ENCODE peak calls at places on chromosomes 2 and 18, in four cellular contexts. O is colonic mucosa; D is CD8-positive, alpha-beta memory T cell; R is GM12864. T is an unnamed sample.

GRCh38 chr18:45379903-45380302 is 235.4 kb upstream of the SLC14A2 start:
- DNase-seq in O (no peak), D (no peak), R (no peak), T (peak; percentile 17)

GRCh38 chr2:31241625-31242270 is 7.8 kb downstream of the EHD3 start:
- DNase-seq in D (no peak), O (no peak), R (no peak), T (no peak)

GRCh38 chr2:190802133-190802532 is 78.5 kb upstream of the GLS start:
- DNase-seq in R (no peak), D (no peak), O (no peak), T (no peak)

GRCh38 chr2:127829845-127830246 is 18.9 kb upstream of the WDR33 start:
- DNase-seq in O (no peak), R (peak; percentile 96), D (peak; percentile 80), T (peak; percentile 72)

GRCh38 chr2:33420726-33421125 is 55.7 kb upstream of the RASGRP3 start:
- DNase-seq in R (no peak), D (no peak), O (no peak), T (no peak)

GRCh38 chr2:119174216-119174992 is 15.9 kb upstream of the C1QL2 start:
- DNase-seq in D (peak; percentile 11), O (peak; percentile 51), R (peak; percentile 7), T (peak; percentile 27)

GRCh38 chr18:23998811-23999210 is 15.7 kb upstream of the TTC39C start:
- DNase-seq in R (no peak), O (peak; percentile 67), D (no peak), T (no peak)

GRCh38 chr18:24060644-24061043 is 46.1 kb downstream of the TTC39C start:
- DNase-seq in D (no peak), R (no peak), O (no peak), T (no peak)

GRCh38 chr18:9846162-9846915 is 39.4 kb upstream of the TXNDC2 start:
- DNase-seq in D (no peak), R (no peak), O (no peak), T (no peak)

GRCh38 chr18:44796505-44797198 is 116.0 kb downstream of the SETBP1 start:
- DNase-seq in D (no peak), O (no peak), R (no peak), T (no peak)

GRCh38 chr2:131030478-131030971 is 62.7 kb downstream of the FAM168B start:
- DNase-seq in O (no peak), D (no peak), R (no peak), T (no peak)

GRCh38 chr2:119486196-119486827 is 38.0 kb downstream of the SCTR start:
- DNase-seq in O (no peak), R (no peak), D (no peak), T (no peak)

GRCh38 chr2:157432475-157433106 is 11.3 kb downstream of the CYTIP start:
- DNase-seq in O (no peak), D (no peak), R (no peak), T (no peak)

GRCh38 chr2:48065096-48065495 is 158.8 kb upstream of the FBXO11 start:
- DNase-seq in O (no peak), R (no peak), D (no peak), T (no peak)

GRCh38 chr18:58221060-58221725 is 177.2 kb downstream of the NEDD4L start:
- DNase-seq in O (peak; percentile 85), D (no peak), R (no peak), T (no peak)

GRCh38 chr2:68362069-68362468 is 3.0 kb upstream of the PLEK start:
- DNase-seq in R (peak; percentile 82), D (peak; percentile 79), O (peak; percentile 73), T (peak; percentile 81)

GRCh38 chr2:200662727-200663126 is 76.9 kb downstream of the AOX1 start:
- DNase-seq in D (no peak), R (no peak), O (no peak), T (no peak)

DNA sequence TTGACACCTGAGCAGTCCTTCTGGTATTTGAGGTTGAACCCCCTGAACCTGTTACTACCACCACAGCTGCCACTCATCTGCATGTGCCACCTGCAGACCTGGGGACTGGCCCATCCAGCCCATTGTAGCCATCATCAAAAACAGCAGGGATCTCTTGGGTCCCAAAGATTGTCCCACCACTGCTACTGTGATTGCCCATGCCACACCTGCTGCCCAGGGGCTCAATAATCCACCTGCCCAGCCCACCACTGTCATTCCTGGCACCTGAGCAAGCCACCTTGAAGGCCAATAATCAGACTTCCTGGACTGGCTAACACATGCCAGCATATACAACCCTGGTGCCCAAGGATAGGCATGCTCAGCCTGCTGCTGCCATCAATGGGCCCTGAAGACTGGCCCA is 327.6 kb downstream of the CYRIA start:
- DNase-seq in O (no peak), R (no peak), D (no peak), T (no peak)
- H3K4me3 ChIP-seq in O (no peak overlapping the region), R (no peak overlapping the region), D (no peak overlapping the region), T (no peak overlapping the region)

GRCh38 chr2:164954186-164954585 is 1.1 kb downstream of the SLC38A11 start:
- DNase-seq in R (no peak), D (no peak), O (no peak), T (no peak)
- H3K4me3 ChIP-seq in R (no peak overlapping the region), D (no peak overlapping the region), O (no peak overlapping the region), T (no peak overlapping the region)

DNA sequence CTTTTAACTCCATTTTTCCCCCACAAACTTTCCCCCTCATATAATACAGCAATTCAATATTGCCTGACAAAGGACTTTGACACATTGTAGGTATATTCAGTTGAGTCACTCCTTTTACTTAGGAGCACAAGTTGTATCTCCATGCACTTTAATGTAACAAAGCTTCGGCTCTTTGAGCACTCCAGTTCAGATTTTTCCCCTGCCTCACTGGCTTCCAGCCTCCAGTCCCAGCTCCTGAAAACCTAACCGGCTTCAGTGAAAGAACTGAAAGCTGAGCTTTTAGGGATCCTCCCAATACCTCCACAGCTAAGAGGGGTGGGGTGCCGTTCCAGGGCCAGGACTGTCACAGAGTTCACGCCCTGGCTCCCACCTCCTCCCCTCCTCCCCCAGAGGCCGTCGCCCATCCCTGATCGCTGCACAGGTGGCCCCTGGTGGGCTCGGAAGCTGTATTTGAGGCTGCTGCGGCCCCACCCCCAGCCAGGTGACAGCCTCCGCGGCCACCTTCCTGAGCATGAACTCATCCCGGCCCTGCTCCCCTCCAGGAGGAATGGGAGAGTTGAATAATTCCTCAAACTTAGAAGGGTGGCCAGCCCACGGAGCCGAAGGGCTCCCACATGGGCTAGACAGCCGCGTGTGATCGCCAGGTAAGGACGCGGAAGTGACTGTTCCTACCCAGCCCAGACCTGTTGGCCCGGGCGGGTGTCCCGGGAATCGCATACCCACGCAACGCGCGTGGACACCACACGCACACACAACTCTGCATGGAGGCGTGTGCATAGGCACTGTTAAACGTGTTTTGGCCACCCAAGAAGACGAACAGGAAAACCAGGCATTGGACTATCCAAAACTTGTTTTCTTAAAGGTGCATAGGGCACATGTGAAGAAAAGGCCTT is 1.8 kb downstream of the MYO5B start:
- DNase-seq in O (peak; percentile 51), R (no peak), D (no peak), T (no peak)
- H3K4me3 ChIP-seq in O (peak overlapping the region; percentile 55), R (no peak overlapping the region), D (no peak overlapping the region), T (no peak overlapping the region)

DNA sequence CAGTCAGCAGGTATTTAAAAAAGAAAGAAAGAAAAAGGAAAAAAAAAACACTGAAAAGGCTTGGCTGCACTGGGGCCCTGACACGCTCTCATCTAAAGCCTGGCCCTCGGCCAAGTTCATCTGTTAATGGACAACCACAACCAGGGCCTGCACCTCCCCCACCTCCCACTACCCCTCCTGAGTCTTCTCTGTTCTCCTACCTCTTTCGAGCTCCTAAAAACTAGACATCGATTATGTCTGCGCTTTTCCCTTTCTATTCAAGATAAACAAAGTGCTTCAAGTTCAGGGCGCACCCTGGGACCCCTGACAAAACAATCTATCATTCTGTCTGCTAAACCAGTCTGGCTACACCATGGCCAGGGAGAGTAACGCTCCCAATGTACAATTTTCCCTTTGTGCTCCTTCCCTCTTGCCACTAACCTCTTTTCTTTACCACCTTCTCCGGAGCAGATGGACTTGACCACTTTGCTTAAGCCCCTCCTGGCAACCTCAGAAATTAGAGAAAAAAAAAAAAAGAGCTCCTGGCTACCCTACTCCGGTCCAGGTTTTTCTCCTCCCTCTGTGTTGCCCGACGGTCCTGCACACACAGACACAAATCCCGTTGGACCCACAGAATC is 22.7 kb downstream of the BCL11A start:
- DNase-seq in O (peak; percentile 94), D (no peak), R (no peak), T (no peak)
- H3K4me3 ChIP-seq in O (peak overlapping the region; percentile 4), D (no peak overlapping the region), R (peak overlapping the region; percentile 6), T (no peak overlapping the region)

GRCh38 chr2:71332413-71332866 is 858 bp downstream of the ZNF638 start:
- DNase-seq in R (no peak), D (no peak), O (no peak), T (no peak)

GRCh38 chr2:71331581-71332412 is at the start of gene ZNF638:
- DNase-seq in R (peak; percentile 71), O (peak; percentile 91), D (peak; percentile 92), T (peak; percentile 95)

GRCh38 chr2:71330585-71331330 is 824 bp upstream of the ZNF638 start:
- DNase-seq in O (no peak), D (peak; percentile 12), R (no peak), T (no peak)

GRCh38 chr2:71336384-71336783 is 4.8 kb downstream of the ZNF638 start:
- DNase-seq in O (no peak), R (no peak), D (no peak), T (no peak)

GRCh38 chr2:71333619-71334018 is 2.0 kb downstream of the ZNF638 start:
- DNase-seq in O (no peak), R (no peak), D (no peak), T (no peak)
- H3K4me3 ChIP-seq in O (peak overlapping the region; percentile 85), R (peak overlapping the region; percentile 100), D (peak overlapping the region; percentile 88), T (peak overlapping the region; percentile 87)

GRCh38 chr2:23806201-23806600 is 120.7 kb downstream of the ATAD2B start:
- DNase-seq in R (no peak), O (no peak), D (no peak), T (no peak)
- H3K4me3 ChIP-seq in R (no peak overlapping the region), O (no peak overlapping the region), D (no peak overlapping the region), T (no peak overlapping the region)

GRCh38 chr18:79962835-79963657 is 1.4 kb upstream of the HSBP1L1 start:
- DNase-seq in R (peak; percentile 70), O (peak; percentile 32), D (peak; percentile 63), T (peak; percentile 65)
- H3K4me3 ChIP-seq in R (peak overlapping the region; percentile 16), O (no peak overlapping the region), D (peak overlapping the region; percentile 28), T (peak overlapping the region; percentile 13)

GRCh38 chr2:219541611-219542180 is 1.9 kb downstream of the CHPF start:
- DNase-seq in R (peak; percentile 70), O (peak; percentile 93), D (peak; percentile 84), T (peak; percentile 90)
- H3K4me3 ChIP-seq in R (peak overlapping the region; percentile 85), O (peak overlapping the region; percentile 35), D (peak overlapping the region; percentile 81), T (peak overlapping the region; percentile 81)

T was measured in GM06990.